ENCODE peak calls at places on chromosomes 16 and 17, in six cellular contexts. One of them, this sample, is unnamed.

GRCh38 chr17:67999291-67999911 is 3.1 kb upstream of the C17orf58 start:
- DNase-seq in nucleus accumbens: no peak
- DNase-seq in activated naive CD4-positive, alpha-beta T cell: no peak
- DNase-seq in T-helper 22 cell: no peak
- DNase-seq in Ammon's horn: no peak
- DNase-seq in non-pigmented ciliary epithelial cell: no peak
- DNase-seq in this sample: no peak

GRCh38 chr16:89323120-89323960 is 105.8 kb downstream of the ZNF778 start:
- DNase-seq in nucleus accumbens: no peak
- DNase-seq in activated naive CD4-positive, alpha-beta T cell: no peak
- DNase-seq in T-helper 22 cell: no peak
- DNase-seq in Ammon's horn: no peak
- DNase-seq in non-pigmented ciliary epithelial cell: no peak
- DNase-seq in this sample: no peak

GRCh38 chr17:48472485-48473281 is 42.7 kb upstream of the SKAP1 start:
- DNase-seq in nucleus accumbens: no peak
- DNase-seq in activated naive CD4-positive, alpha-beta T cell: no peak
- DNase-seq in T-helper 22 cell: no peak
- DNase-seq in Ammon's horn: peak
- DNase-seq in non-pigmented ciliary epithelial cell: peak
- DNase-seq in this sample: peak

GRCh38 chr17:73368085-73368631 is 56.4 kb upstream of the CDC42EP4 start:
- DNase-seq in nucleus accumbens: no peak
- DNase-seq in activated naive CD4-positive, alpha-beta T cell: no peak
- DNase-seq in T-helper 22 cell: no peak
- DNase-seq in Ammon's horn: no peak
- DNase-seq in non-pigmented ciliary epithelial cell: no peak
- DNase-seq in this sample: no peak

GRCh38 chr17:43943769-43944418 is 1.6 kb upstream of the PPY start:
- DNase-seq in nucleus accumbens: peak
- DNase-seq in activated naive CD4-positive, alpha-beta T cell: peak
- DNase-seq in T-helper 22 cell: peak
- DNase-seq in Ammon's horn: peak
- DNase-seq in non-pigmented ciliary epithelial cell: no peak
- DNase-seq in this sample: peak

GRCh38 chr17:77366206-77366557 is 225.4 kb downstream of the SEC14L1 start:
- DNase-seq in nucleus accumbens: no peak
- DNase-seq in activated naive CD4-positive, alpha-beta T cell: no peak
- DNase-seq in T-helper 22 cell: no peak
- DNase-seq in Ammon's horn: no peak
- DNase-seq in non-pigmented ciliary epithelial cell: no peak
- DNase-seq in this sample: no peak

GRCh38 chr17:49031965-49032928 is 35.1 kb downstream of the IGF2BP1 start:
- DNase-seq in nucleus accumbens: no peak
- DNase-seq in activated naive CD4-positive, alpha-beta T cell: no peak
- DNase-seq in T-helper 22 cell: no peak
- DNase-seq in Ammon's horn: peak
- DNase-seq in non-pigmented ciliary epithelial cell: peak
- DNase-seq in this sample: peak

GRCh38 chr16:89358030-89359005 is 132.0 kb downstream of the ANKRD11 start:
- DNase-seq in nucleus accumbens: no peak
- DNase-seq in activated naive CD4-positive, alpha-beta T cell: peak
- DNase-seq in T-helper 22 cell: peak
- DNase-seq in Ammon's horn: no peak
- DNase-seq in non-pigmented ciliary epithelial cell: no peak
- DNase-seq in this sample: no peak

GRCh38 chr17:19647697-19648474 is 665 bp upstream of the ALDH3A2 start:
- DNase-seq in nucleus accumbens: peak
- DNase-seq in activated naive CD4-positive, alpha-beta T cell: peak
- DNase-seq in T-helper 22 cell: no peak
- DNase-seq in Ammon's horn: peak
- DNase-seq in non-pigmented ciliary epithelial cell: peak
- DNase-seq in this sample: peak

GRCh38 chr17:78241277-78242023 is 10.0 kb downstream of the TMEM235 start:
- DNase-seq in nucleus accumbens: peak
- DNase-seq in activated naive CD4-positive, alpha-beta T cell: no peak
- DNase-seq in T-helper 22 cell: no peak
- DNase-seq in Ammon's horn: peak
- DNase-seq in non-pigmented ciliary epithelial cell: peak
- DNase-seq in this sample: no peak

This sample was measured in NCI-H1105 treated with DMSO at 0.1 percent for 48 hours.